ENCODE peak calls at places on chromosomes 7 and 10, in nine cellular contexts. T is NCI-H2029; C is coronary artery; L is cerebellar cortex; P is activated CD4-positive, CD25-positive, alpha-beta regulatory T cell; S is glutamatergic neuron; U is LHCN-M2; F is A549; Z is C1 segment of cervical spinal cord. R is an unnamed sample.

GRCh38 chr10:114879541-114880158 is 58.1 kb downstream of the FHIP2A start:
- DNase-seq in Z (no peak), S (peak; percentile 76), T (no peak), C (no peak), F (peak; percentile 46), P (no peak), L (peak; percentile 18), U (peak; percentile 36), R (peak; percentile 33)

GRCh38 chr10:30472414-30473155 is 38.6 kb downstream of the MAP3K8 start:
- DNase-seq in T (no peak), C (no peak), P (no peak), Z (no peak), F (no peak), L (no peak), S (no peak), U (no peak), R (no peak)

GRCh38 chr10:22617516-22617915 is 96.9 kb downstream of the PIP4K2A start:
- DNase-seq in S (no peak), C (no peak), Z (no peak), F (no peak), U (no peak), P (no peak), T (no peak), L (no peak), R (no peak)

GRCh38 chr10:112768121-112768520 is 181.9 kb upstream of the TCF7L2 start:
- DNase-seq in U (no peak), C (no peak), F (no peak), L (no peak), T (no peak), S (no peak), Z (no peak), P (no peak), R (no peak)

GRCh38 chr7:114822131-114822530 is 99.8 kb upstream of the MDFIC start:
- DNase-seq in Z (no peak), T (no peak), U (no peak), F (no peak), L (no peak), P (no peak), C (no peak), S (no peak), R (no peak)

GRCh38 chr10:3811331-3811870 is 26.4 kb upstream of the KLF6 start:
- DNase-seq in S (no peak), T (no peak), P (no peak), U (peak; percentile 83), F (no peak), L (no peak), C (no peak), Z (no peak), R (peak; percentile 33)

GRCh38 chr10:93463723-93464511 is 18.2 kb downstream of the MYOF start:
- DNase-seq in S (no peak), T (no peak), U (peak; percentile 66), C (no peak), L (no peak), P (no peak), F (no peak), Z (no peak), R (no peak)

GRCh38 chr10:114632869-114633715 is 25.0 kb downstream of the ABLIM1 start:
- DNase-seq in F (peak; percentile 80), P (no peak), T (no peak), U (peak; percentile 91), S (peak; percentile 22), Z (no peak), C (peak; percentile 86), L (peak; percentile 69), R (no peak)

GRCh38 chr7:151099486-151100211 is 13.4 kb downstream of the AGAP3 start:
- DNase-seq in U (peak; percentile 57), F (no peak), Z (no peak), S (no peak), C (no peak), L (no peak), T (no peak), P (no peak), R (no peak)

GRCh38 chr7:36639826-36640225 is 84.5 kb downstream of the AOAH start:
- DNase-seq in L (no peak), C (no peak), Z (no peak), P (no peak), T (no peak), S (no peak), F (no peak), U (no peak), R (no peak)

GRCh38 chr7:43540463-43540862 is 42.4 kb upstream of the STK17A start:
- DNase-seq in C (no peak), P (no peak), F (no peak), L (no peak), T (no peak), U (no peak), Z (no peak), S (no peak), R (no peak)

GRCh38 chr7:22859676-22860290 is 37.1 kb upstream of the TOMM7 start:
- DNase-seq in U (peak; percentile 35), T (no peak), S (no peak), P (no peak), L (no peak), Z (no peak), C (no peak), F (no peak), R (no peak)

GRCh38 chr10:84267503-84268126 is 22.8 kb downstream of the RGR start:
- DNase-seq in S (peak; percentile 76), Z (no peak), F (peak; percentile 26), T (peak; percentile 47), C (no peak), L (peak; percentile 21), U (peak; percentile 74), P (peak; percentile 25), R (no peak)

GRCh38 chr7:15099074-15099473 is 196.5 kb upstream of the DGKB start:
- DNase-seq in U (no peak), L (no peak), T (no peak), C (no peak), S (no peak), Z (no peak), F (no peak), P (no peak), R (no peak)

GRCh38 chr10:123139165-123139520 is 3.4 kb downstream of the HMX3 start:
- DNase-seq in U (no peak), Z (no peak), C (no peak), T (no peak), P (no peak), L (no peak), F (no peak), S (no peak), R (no peak)

GRCh38 chr10:100828744-100829102 is 83.3 kb downstream of the PAX2 start:
- DNase-seq in U (no peak), S (no peak), P (no peak), C (no peak), L (no peak), Z (no peak), T (no peak), F (peak; percentile 64), R (no peak)

GRCh38 chr7:4682621-4683042 is 537 bp downstream of the FOXK1 start:
- DNase-seq in F (no peak), P (no peak), C (no peak), L (peak; percentile 44), U (peak; percentile 43), Z (no peak), S (peak; percentile 58), T (no peak), R (peak; percentile 32)

GRCh38 chr7:140674899-140675701 is 2.4 kb downstream of the ADCK2 start:
- DNase-seq in P (no peak), Z (peak; percentile 49), F (peak; percentile 49), T (no peak), C (no peak), U (peak; percentile 85), L (peak; percentile 68), S (no peak), R (no peak)

GRCh38 chr7:131538791-131539179 is 17.6 kb downstream of the PODXL start:
- DNase-seq in F (no peak), C (no peak), T (no peak), Z (no peak), U (peak; percentile 38), P (no peak), L (peak; percentile 42), S (no peak), R (no peak)

GRCh38 chr7:2476298-2476697 is at the start of gene GRIFIN:
- DNase-seq in S (no peak), F (no peak), L (no peak), U (no peak), Z (no peak), P (no peak), C (no peak), T (no peak), R (no peak)

GRCh38 chr7:69787736-69788431 is 189.6 kb downstream of the AUTS2 start:
- DNase-seq in U (no peak), F (no peak), L (no peak), Z (no peak), P (no peak), S (no peak), C (no peak), T (no peak), R (no peak)

GRCh38 chr10:680146-680545 is 9.3 kb downstream of the DIP2C start:
- DNase-seq in Z (no peak), C (no peak), P (no peak), S (no peak), L (peak; percentile 46), T (peak; percentile 60), F (no peak), U (no peak), R (no peak)

GRCh38 chr10:25498645-25499044 is 323.8 kb downstream of the GPR158 start:
- DNase-seq in F (no peak), U (no peak), Z (no peak), T (no peak), S (no peak), P (no peak), C (no peak), L (no peak), R (no peak)

GRCh38 chr7:154744226-154744860 is 258.6 kb downstream of the PAXIP1 start:
- DNase-seq in C (no peak), T (no peak), L (peak; percentile 59), S (no peak), Z (peak; percentile 21), U (no peak), F (peak; percentile 60), P (no peak), R (no peak)

GRCh38 chr10:52308251-52309031 is 5.6 kb upstream of the DKK1 start:
- DNase-seq in L (peak; percentile 87), Z (peak; percentile 55), F (peak; percentile 62), U (peak; percentile 67), C (no peak), S (peak; percentile 68), P (no peak), T (no peak), R (no peak)